ENCODE peak calls at places on chromosomes 7 and 10, in seven cellular contexts. One of them, this sample, is unnamed.

GRCh38 chr10:102460836-102461186 is 9.5 kb upstream of the C10orf95 start:
- DNase-seq in fibroblast of the aortic adventitia: no peak
- DNase-seq in stomach: no peak
- DNase-seq in endothelial cell of umbilical vein: no peak
- DNase-seq in GM12864: no peak
- DNase-seq in astrocyte of the cerebellum: no peak
- DNase-seq in endothelial cell: no peak
- DNase-seq in this sample: no peak

GRCh38 chr10:43782814-43783213 is 134.1 kb upstream of the ZNF32 start:
- DNase-seq in stomach: no peak
- DNase-seq in endothelial cell: no peak
- DNase-seq in endothelial cell of umbilical vein: no peak
- DNase-seq in GM12864: no peak
- DNase-seq in astrocyte of the cerebellum: no peak
- DNase-seq in fibroblast of the aortic adventitia: no peak
- DNase-seq in this sample: no peak

GRCh38 chr7:130133029-130133774 is 62.9 kb downstream of the KLHDC10 start:
- DNase-seq in endothelial cell of umbilical vein: no peak
- DNase-seq in endothelial cell: no peak
- DNase-seq in GM12864: no peak
- DNase-seq in stomach: no peak
- DNase-seq in astrocyte of the cerebellum: no peak
- DNase-seq in fibroblast of the aortic adventitia: no peak
- DNase-seq in this sample: no peak

GRCh38 chr10:108544500-108545120 is 1378.7 kb downstream of the XPNPEP1 start:
- DNase-seq in astrocyte of the cerebellum: no peak
- DNase-seq in endothelial cell of umbilical vein: peak; percentile 9
- DNase-seq in stomach: peak; percentile 79
- DNase-seq in GM12864: peak; percentile 13
- DNase-seq in endothelial cell: peak; percentile 80
- DNase-seq in fibroblast of the aortic adventitia: peak; percentile 64
- DNase-seq in this sample: peak; percentile 20

GRCh38 chr7:128710391-128710930 is 28.7 kb upstream of the CALU start:
- DNase-seq in endothelial cell: no peak
- DNase-seq in endothelial cell of umbilical vein: no peak
- DNase-seq in GM12864: no peak
- DNase-seq in stomach: no peak
- DNase-seq in fibroblast of the aortic adventitia: peak; percentile 56
- DNase-seq in astrocyte of the cerebellum: no peak
- DNase-seq in this sample: no peak

GRCh38 chr7:121624922-121625321 is 228.8 kb upstream of the FAM3C start:
- DNase-seq in endothelial cell of umbilical vein: no peak
- DNase-seq in astrocyte of the cerebellum: peak; percentile 32
- DNase-seq in endothelial cell: no peak
- DNase-seq in fibroblast of the aortic adventitia: peak; percentile 57
- DNase-seq in GM12864: no peak
- DNase-seq in stomach: no peak
- DNase-seq in this sample: no peak

GRCh38 chr7:44867073-44867990 is 18.0 kb downstream of the PURB start:
- DNase-seq in stomach: no peak
- DNase-seq in GM12864: no peak
- DNase-seq in fibroblast of the aortic adventitia: peak; percentile 81
- DNase-seq in astrocyte of the cerebellum: peak; percentile 75
- DNase-seq in endothelial cell of umbilical vein: peak; percentile 60
- DNase-seq in endothelial cell: no peak
- DNase-seq in this sample: no peak

GRCh38 chr10:35421553-35422178 is 85.4 kb downstream of the CCNY start:
- DNase-seq in GM12864: no peak
- DNase-seq in astrocyte of the cerebellum: peak; percentile 77
- DNase-seq in endothelial cell of umbilical vein: peak; percentile 92
- DNase-seq in fibroblast of the aortic adventitia: peak; percentile 88
- DNase-seq in endothelial cell: no peak
- DNase-seq in stomach: no peak
- DNase-seq in this sample: no peak

GRCh38 chr7:82343-83155 is 109.8 kb upstream of the FAM20C start:
- DNase-seq in endothelial cell: no peak
- DNase-seq in endothelial cell of umbilical vein: no peak
- DNase-seq in astrocyte of the cerebellum: no peak
- DNase-seq in fibroblast of the aortic adventitia: no peak
- DNase-seq in stomach: peak; percentile 87
- DNase-seq in GM12864: no peak
- DNase-seq in this sample: no peak

GRCh38 chr10:44809652-44810051 is 101.5 kb upstream of the TMEM72 start:
- DNase-seq in stomach: no peak
- DNase-seq in astrocyte of the cerebellum: no peak
- DNase-seq in GM12864: no peak
- DNase-seq in fibroblast of the aortic adventitia: peak; percentile 93
- DNase-seq in endothelial cell: no peak
- DNase-seq in endothelial cell of umbilical vein: no peak
- DNase-seq in this sample: no peak

GRCh38 chr10:34816067-34817002 is 1.2 kb upstream of the PARD3 start:
- DNase-seq in stomach: no peak
- DNase-seq in endothelial cell of umbilical vein: peak; percentile 34
- DNase-seq in endothelial cell: peak; percentile 30
- DNase-seq in astrocyte of the cerebellum: peak; percentile 12
- DNase-seq in fibroblast of the aortic adventitia: peak; percentile 40
- DNase-seq in GM12864: no peak
- DNase-seq in this sample: no peak

GRCh38 chr10:30186371-30186875 is 127.0 kb upstream of the JCAD start:
- DNase-seq in fibroblast of the aortic adventitia: no peak
- DNase-seq in GM12864: no peak
- DNase-seq in astrocyte of the cerebellum: no peak
- DNase-seq in stomach: peak; percentile 28
- DNase-seq in endothelial cell of umbilical vein: peak; percentile 60
- DNase-seq in endothelial cell: peak; percentile 13
- DNase-seq in this sample: no peak
- TF ChIP-seq CTCF in fibroblast of the aortic adventitia: peak; percentile 33
- TF ChIP-seq CTCF in GM12864: peak; percentile 5
- TF ChIP-seq CTCF in astrocyte of the cerebellum: peak; percentile 38
- TF ChIP-seq CTCF in stomach: no peak
- TF ChIP-seq CTCF in endothelial cell of umbilical vein: peak; percentile 7
- TF ChIP-seq CTCF in endothelial cell: no peak
- TF ChIP-seq CTCF in this sample: no peak

GRCh38 chr10:132061030-132061429 is 4.7 kb upstream of the JAKMIP3 start:
- DNase-seq in endothelial cell: no peak
- DNase-seq in fibroblast of the aortic adventitia: no peak
- DNase-seq in astrocyte of the cerebellum: no peak
- DNase-seq in endothelial cell of umbilical vein: no peak
- DNase-seq in stomach: peak; percentile 4
- DNase-seq in GM12864: no peak
- DNase-seq in this sample: no peak

GRCh38 chr10:132062641-132063390 is 2.9 kb upstream of the JAKMIP3 start:
- DNase-seq in GM12864: no peak
- DNase-seq in endothelial cell of umbilical vein: no peak
- DNase-seq in fibroblast of the aortic adventitia: no peak
- DNase-seq in endothelial cell: no peak
- DNase-seq in astrocyte of the cerebellum: no peak
- DNase-seq in stomach: no peak
- DNase-seq in this sample: no peak

GRCh38 chr10:132062181-132062515 is 3.6 kb upstream of the JAKMIP3 start:
- DNase-seq in stomach: no peak
- DNase-seq in endothelial cell of umbilical vein: no peak
- DNase-seq in astrocyte of the cerebellum: no peak
- DNase-seq in GM12864: no peak
- DNase-seq in endothelial cell: no peak
- DNase-seq in fibroblast of the aortic adventitia: no peak
- DNase-seq in this sample: no peak

GRCh38 chr10:132059760-132060508 is 5.8 kb upstream of the JAKMIP3 start:
- DNase-seq in endothelial cell of umbilical vein: no peak
- DNase-seq in stomach: peak; percentile 10
- DNase-seq in endothelial cell: no peak
- DNase-seq in fibroblast of the aortic adventitia: no peak
- DNase-seq in astrocyte of the cerebellum: no peak
- DNase-seq in GM12864: no peak
- DNase-seq in this sample: no peak

DNA sequence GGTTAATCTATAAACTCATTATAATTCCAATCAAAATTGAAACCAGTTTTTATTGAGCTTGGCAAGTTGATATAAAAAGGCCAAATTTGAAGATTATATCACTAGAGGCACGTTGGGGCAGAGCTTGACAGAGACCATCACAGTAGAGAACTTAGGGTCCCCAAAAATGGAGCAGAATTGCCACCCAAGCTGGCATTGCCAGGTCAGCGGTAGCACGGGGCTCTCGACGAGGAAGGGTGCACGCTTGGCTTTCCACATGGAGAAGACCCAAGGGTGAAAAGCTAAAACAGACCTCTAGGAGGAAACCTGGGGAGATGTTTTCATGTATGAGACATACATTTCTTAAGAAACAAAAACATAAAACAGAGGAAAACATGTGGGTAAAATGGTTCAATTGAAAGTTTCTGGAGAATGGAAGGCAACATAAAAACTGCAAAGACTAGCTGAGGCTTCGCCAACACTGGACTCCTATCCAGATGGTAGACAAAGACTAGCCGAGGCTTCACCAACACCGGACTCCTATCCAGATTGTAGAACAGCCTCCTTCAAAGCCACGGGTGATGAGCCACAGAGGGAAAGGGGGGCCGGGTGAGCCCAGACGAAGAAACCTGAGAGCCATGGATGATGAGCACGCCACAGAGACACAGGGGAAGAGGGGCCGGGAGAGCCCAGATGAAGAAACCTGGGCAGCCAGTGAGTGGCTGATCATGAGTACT is 4.1 kb upstream of the JAKMIP3 start:
- DNase-seq in GM12864: no peak
- DNase-seq in fibroblast of the aortic adventitia: no peak
- DNase-seq in endothelial cell of umbilical vein: no peak
- DNase-seq in astrocyte of the cerebellum: no peak
- DNase-seq in stomach: peak; percentile 4
- DNase-seq in endothelial cell: no peak
- DNase-seq in this sample: no peak
- TF ChIP-seq CTCF in GM12864: no peak
- TF ChIP-seq CTCF in fibroblast of the aortic adventitia: no peak
- TF ChIP-seq CTCF in endothelial cell of umbilical vein: no peak
- TF ChIP-seq CTCF in astrocyte of the cerebellum: no peak
- TF ChIP-seq CTCF in stomach: no peak
- TF ChIP-seq CTCF in endothelial cell: no peak
- TF ChIP-seq CTCF in this sample: no peak

GRCh38 chr7:123143206-123143605 is 56.6 kb downstream of the SLC13A1 start:
- DNase-seq in GM12864: no peak
- DNase-seq in endothelial cell of umbilical vein: no peak
- DNase-seq in stomach: no peak
- DNase-seq in endothelial cell: no peak
- DNase-seq in astrocyte of the cerebellum: no peak
- DNase-seq in fibroblast of the aortic adventitia: no peak
- DNase-seq in this sample: no peak

GRCh38 chr7:123151443-123151842 is 48.3 kb downstream of the SLC13A1 start:
- DNase-seq in fibroblast of the aortic adventitia: no peak
- DNase-seq in astrocyte of the cerebellum: no peak
- DNase-seq in stomach: no peak
- DNase-seq in GM12864: no peak
- DNase-seq in endothelial cell of umbilical vein: no peak
- DNase-seq in endothelial cell: no peak
- DNase-seq in this sample: no peak

GRCh38 chr7:123154231-123154860 is 45.4 kb downstream of the SLC13A1 start:
- DNase-seq in stomach: peak; percentile 80
- DNase-seq in endothelial cell of umbilical vein: peak; percentile 86
- DNase-seq in fibroblast of the aortic adventitia: peak; percentile 83
- DNase-seq in endothelial cell: peak; percentile 84
- DNase-seq in GM12864: peak; percentile 45
- DNase-seq in astrocyte of the cerebellum: peak; percentile 75
- DNase-seq in this sample: peak; percentile 29

DNA sequence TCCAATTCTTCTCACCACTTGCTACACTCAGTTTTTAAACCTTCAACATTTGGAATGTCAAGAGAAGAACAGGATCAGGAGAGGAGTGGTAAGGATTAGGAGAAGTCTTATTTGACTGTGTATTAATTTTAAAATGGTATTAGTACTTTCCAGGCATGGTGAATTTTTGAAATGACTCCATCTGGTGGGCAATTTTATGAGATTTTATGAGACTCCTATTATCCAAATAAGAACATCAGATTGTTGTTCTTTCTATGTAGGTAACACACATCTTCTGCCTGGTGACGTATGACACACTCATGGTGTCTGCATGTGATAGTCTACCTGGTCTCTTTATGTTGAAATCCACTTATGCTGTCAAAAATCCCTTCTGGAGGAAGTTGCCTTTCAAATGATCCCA is 51.0 kb downstream of the SLC13A1 start:
- DNase-seq in GM12864: no peak
- DNase-seq in astrocyte of the cerebellum: no peak
- DNase-seq in endothelial cell of umbilical vein: peak; percentile 19
- DNase-seq in fibroblast of the aortic adventitia: peak; percentile 1
- DNase-seq in stomach: no peak
- DNase-seq in endothelial cell: no peak
- DNase-seq in this sample: no peak
- TF ChIP-seq CTCF in GM12864: no peak
- TF ChIP-seq CTCF in astrocyte of the cerebellum: no peak
- TF ChIP-seq CTCF in endothelial cell of umbilical vein: no peak
- TF ChIP-seq CTCF in fibroblast of the aortic adventitia: no peak
- TF ChIP-seq CTCF in stomach: no peak
- TF ChIP-seq CTCF in endothelial cell: no peak
- TF ChIP-seq CTCF in this sample: no peak

GRCh38 chr7:77831481-77831880 is 32.9 kb downstream of the PHTF2 start:
- DNase-seq in endothelial cell: no peak
- DNase-seq in fibroblast of the aortic adventitia: no peak
- DNase-seq in astrocyte of the cerebellum: no peak
- DNase-seq in endothelial cell of umbilical vein: no peak
- DNase-seq in GM12864: no peak
- DNase-seq in stomach: no peak
- DNase-seq in this sample: no peak
- TF ChIP-seq CTCF in endothelial cell: no peak
- TF ChIP-seq CTCF in fibroblast of the aortic adventitia: no peak
- TF ChIP-seq CTCF in astrocyte of the cerebellum: no peak
- TF ChIP-seq CTCF in endothelial cell of umbilical vein: no peak
- TF ChIP-seq CTCF in GM12864: no peak
- TF ChIP-seq CTCF in stomach: no peak
- TF ChIP-seq CTCF in this sample: no peak

DNA sequence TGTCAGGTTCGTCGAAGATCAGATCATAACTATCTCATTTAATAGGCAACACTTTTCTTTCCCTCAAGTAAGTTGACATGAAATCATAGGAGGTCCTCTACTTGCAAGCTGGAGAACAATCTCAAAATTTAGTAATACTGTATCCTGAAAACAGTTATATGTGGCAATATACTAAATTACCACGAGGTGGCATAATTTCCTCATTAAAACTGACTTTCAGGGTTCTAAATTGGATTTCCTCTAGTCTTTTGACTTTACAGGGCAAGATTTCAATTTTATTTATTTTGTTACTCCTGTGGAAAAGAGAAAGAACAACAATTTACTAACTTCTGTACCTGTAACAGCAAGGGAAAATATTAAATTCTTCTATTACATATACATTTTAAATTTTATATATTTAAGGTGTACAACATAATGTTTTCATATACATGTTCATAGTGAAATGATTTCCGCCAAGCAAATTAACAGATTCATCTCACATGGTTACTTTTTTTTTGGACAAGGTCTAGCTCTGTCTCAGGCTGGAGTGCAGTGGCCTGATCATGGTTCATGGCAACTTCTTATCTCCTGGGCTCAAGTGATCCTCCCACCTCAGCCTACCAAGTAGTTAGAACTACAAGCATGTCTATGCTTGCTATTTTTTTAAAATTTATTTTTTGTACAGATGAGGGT is 53.4 kb upstream of the CYP2C18 start:
- DNase-seq in astrocyte of the cerebellum: no peak
- DNase-seq in GM12864: no peak
- DNase-seq in stomach: no peak
- DNase-seq in endothelial cell of umbilical vein: peak; percentile 44
- DNase-seq in fibroblast of the aortic adventitia: peak; percentile 51
- DNase-seq in endothelial cell: no peak
- DNase-seq in this sample: peak; percentile 39
- TF ChIP-seq CTCF in astrocyte of the cerebellum: peak; percentile 24
- TF ChIP-seq CTCF in GM12864: peak; percentile 45
- TF ChIP-seq CTCF in stomach: no peak
- TF ChIP-seq CTCF in endothelial cell of umbilical vein: peak; percentile 18
- TF ChIP-seq CTCF in fibroblast of the aortic adventitia: peak; percentile 62
- TF ChIP-seq CTCF in endothelial cell: peak; percentile 94
- TF ChIP-seq CTCF in this sample: peak; percentile 58

This sample was measured in GM10248.